ENCODE peak calls at places on chromosomes 7 and 10, in five cellular contexts. G is brain microvascular endothelial cell, Q is Panc1, A is spleen, U is stomach. H is an unnamed sample.

GRCh38 chr10:95655571-95656290 is 780 bp downstream of the ALDH18A1 start:
- DNase-seq in G (peak; percentile 22), A (no peak), Q (no peak), U (no peak), H (peak; percentile 19)

GRCh38 chr7:140027866-140028265 is 34.9 kb downstream of the PARP12 start:
- DNase-seq in A (no peak), Q (no peak), U (no peak), G (no peak), H (no peak)

GRCh38 chr7:131011437-131011752 is 277.4 kb upstream of the KLF14 start:
- DNase-seq in U (no peak), Q (no peak), G (no peak), A (peak; percentile 84), H (no peak)

GRCh38 chr7:24829787-24830186 is 72.5 kb upstream of the GSDME start:
- DNase-seq in A (no peak), U (no peak), Q (no peak), G (peak; percentile 60), H (no peak)

GRCh38 chr7:1412322-1413261 is 46.7 kb downstream of the MICALL2 start:
- DNase-seq in U (peak; percentile 93), Q (peak; percentile 33), A (peak; percentile 94), G (peak; percentile 71), H (peak; percentile 88)

GRCh38 chr10:58892039-58892665 is 284.3 kb upstream of the PHYHIPL start:
- DNase-seq in Q (no peak), A (no peak), G (no peak), U (no peak), H (no peak)

GRCh38 chr10:29621161-29621560 is 13.6 kb downstream of the SVIL start:
- DNase-seq in G (peak; percentile 77), Q (no peak), A (no peak), U (no peak), H (no peak)

GRCh38 chr7:47496666-47497065 is 85.2 kb downstream of the TNS3 start:
- DNase-seq in Q (no peak), U (no peak), G (no peak), A (no peak), H (no peak)

GRCh38 chr10:77872947-77873557 is 53.5 kb downstream of the DLG5 start:
- DNase-seq in G (no peak), Q (no peak), U (no peak), A (peak; percentile 75), H (no peak)
- H3K27ac ChIP-seq in G (no peak overlapping the region), Q (no peak overlapping the region), U (peak overlapping the region; percentile 85), A (no peak overlapping the region), H (no peak overlapping the region)

GRCh38 chr10:100347568-100348195 is 649 bp downstream of the SCD start:
- DNase-seq in A (peak; percentile 74), G (no peak), Q (no peak), U (no peak), H (no peak)

GRCh38 chr10:100346351-100346764 is 675 bp upstream of the SCD start:
- DNase-seq in G (peak; percentile 57), Q (no peak), A (peak; percentile 90), U (peak; percentile 37), H (peak; percentile 15)

GRCh38 chr10:100344386-100344785 is 2.6 kb upstream of the SCD start:
- DNase-seq in G (no peak), A (no peak), Q (no peak), U (no peak), H (no peak)

GRCh38 chr10:100346765-100347567 is at the start of gene SCD:
- DNase-seq in G (peak; percentile 92), Q (peak; percentile 81), U (peak; percentile 70), A (peak; percentile 94), H (peak; percentile 85)

DNA sequence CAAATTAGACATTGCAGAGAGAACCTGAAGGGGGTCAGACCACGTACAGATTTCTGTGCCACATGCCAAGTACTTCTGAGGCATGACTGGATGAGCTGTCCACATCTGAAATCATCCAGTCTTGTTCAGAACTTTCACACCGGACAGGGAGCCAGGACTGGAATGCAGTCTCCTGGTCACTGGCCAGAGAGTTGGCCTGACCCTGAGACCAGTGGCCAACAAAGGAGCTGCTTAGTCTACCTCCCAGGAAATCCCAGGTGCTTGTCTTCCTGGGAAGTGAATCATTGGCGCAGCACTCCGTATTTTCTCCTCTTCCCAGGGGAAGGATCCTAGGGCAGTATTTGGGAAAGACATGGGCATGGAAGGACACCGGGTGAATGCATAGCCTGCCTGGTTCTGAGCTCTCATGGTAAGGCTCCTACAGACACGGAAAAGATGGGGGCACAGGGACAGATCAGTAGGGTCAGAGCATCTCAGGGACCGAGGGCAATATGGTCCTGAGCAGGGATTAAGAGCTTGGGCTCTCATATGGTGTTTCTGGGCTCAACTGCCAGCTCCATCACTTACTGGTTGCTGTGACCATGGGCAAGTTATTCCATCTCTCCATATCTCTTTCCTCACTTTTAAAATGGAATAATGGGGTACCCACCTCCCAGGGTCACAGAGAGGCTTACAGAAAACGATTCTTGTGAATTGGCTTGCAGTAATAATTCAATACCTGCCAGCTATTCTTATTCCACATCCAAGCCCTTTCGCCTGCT is 1.3 kb upstream of the SCD start:
- DNase-seq in A (no peak), G (peak; percentile 58), Q (no peak), U (no peak), H (no peak)
- H3K4me3 ChIP-seq in A (peak overlapping the region; percentile 78), G (peak overlapping the region; percentile 95), Q (peak overlapping the region; percentile 94), U (peak overlapping the region; percentile 64), H (no peak overlapping the region)

GRCh38 chr7:4763794-4764185 is 11.6 kb upstream of the AP5Z1 start:
- DNase-seq in G (no peak), Q (no peak), A (no peak), U (no peak), H (no peak)
- H3K36me3 ChIP-seq in G (peaks cover 62% of the 10 kb centered on the region), Q (peaks cover 15% of the 10 kb centered on the region), A (peaks cover 10% of the 10 kb centered on the region), U (peaks cover 87% of the 10 kb centered on the region), H (peaks cover 29% of the 10 kb centered on the region)

DNA sequence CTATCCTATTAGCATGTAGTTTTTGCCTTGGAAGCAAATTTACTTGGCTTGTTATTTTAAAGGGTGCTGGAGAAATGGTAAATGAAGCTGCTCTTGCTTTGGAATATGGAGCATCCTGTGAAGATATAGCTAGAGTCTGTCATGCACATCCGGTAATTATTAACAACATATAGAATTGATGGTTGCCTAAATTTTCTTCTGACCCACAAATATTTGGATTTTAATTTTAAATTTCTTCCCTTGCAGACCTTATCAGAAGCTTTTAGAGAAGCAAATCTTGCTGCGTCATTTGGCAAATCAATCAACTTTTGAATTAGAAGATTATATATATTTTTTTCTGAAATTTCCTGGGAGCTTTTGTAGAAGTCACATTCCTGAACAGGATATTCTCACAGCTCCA is 28.0 kb downstream of the DLD start:
- DNase-seq in U (no peak), A (no peak), Q (no peak), G (no peak), H (no peak)
- H3K27ac ChIP-seq in U (no peak overlapping the region), A (no peak overlapping the region), Q (peak overlapping the region; percentile 62), G (no peak overlapping the region), H (no peak overlapping the region)

GRCh38 chr10:70191906-70192305 is 21.6 kb upstream of the SAR1A start:
- DNase-seq in U (no peak), A (no peak), Q (no peak), G (peak; percentile 68), H (no peak)
- H3K4me3 ChIP-seq in U (no peak overlapping the region), A (no peak overlapping the region), Q (no peak overlapping the region), G (no peak overlapping the region), H (no peak overlapping the region)

DNA sequence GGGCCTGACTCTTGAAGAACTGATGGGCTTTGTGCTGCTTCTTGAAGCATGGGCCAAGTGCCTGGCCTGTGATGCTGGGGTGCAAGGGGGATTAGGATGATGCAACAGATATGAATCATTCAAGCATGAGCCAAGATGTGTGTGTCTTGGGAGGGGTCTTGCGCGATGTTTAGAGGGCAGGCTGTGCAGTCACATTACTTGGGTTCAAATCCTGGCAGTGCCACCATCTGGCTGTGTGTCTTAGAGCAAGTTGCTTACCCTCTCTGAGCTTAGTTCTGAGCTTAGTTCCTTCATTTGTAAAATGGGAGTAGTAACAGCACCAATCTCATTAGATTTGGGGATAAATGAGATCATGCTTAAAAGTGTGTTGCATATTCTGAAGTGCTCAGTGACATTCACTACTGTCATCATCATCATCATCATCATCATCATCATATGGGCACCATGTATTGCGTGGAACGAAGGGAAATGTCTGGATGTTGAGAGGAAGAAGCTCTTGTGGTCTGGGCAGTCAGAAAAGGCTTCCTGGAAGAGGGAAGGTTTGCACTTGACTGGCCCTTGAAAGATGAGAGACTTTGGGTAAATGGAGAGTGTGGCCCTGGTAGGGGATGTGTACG is 9.3 kb downstream of the UNC5B start:
- DNase-seq in Q (no peak), U (no peak), G (no peak), A (no peak), H (no peak)
- H3K36me3 ChIP-seq in Q (no peaks in the 10 kb centered on the region), U (no peaks in the 10 kb centered on the region), G (no peaks in the 10 kb centered on the region), A (no peaks in the 10 kb centered on the region), H (no peaks in the 10 kb centered on the region)

GRCh38 chr7:106868364-106868763 is 3.3 kb downstream of the PIK3CG start:
- DNase-seq in Q (no peak), U (no peak), A (no peak), G (no peak), H (no peak)

GRCh38 chr7:106870983-106871410 is 5.9 kb downstream of the PIK3CG start:
- DNase-seq in A (no peak), Q (no peak), U (no peak), G (no peak), H (no peak)

GRCh38 chr7:106871793-106872571 is 6.9 kb downstream of the PIK3CG start:
- DNase-seq in G (no peak), A (no peak), Q (no peak), U (no peak), H (no peak)

GRCh38 chr7:106869954-106870353 is 4.9 kb downstream of the PIK3CG start:
- DNase-seq in G (no peak), U (no peak), A (no peak), Q (no peak), H (no peak)

GRCh38 chr7:106870528-106870927 is 5.4 kb downstream of the PIK3CG start:
- DNase-seq in A (no peak), Q (no peak), G (no peak), U (no peak), H (no peak)
- H3K27ac ChIP-seq in A (no peak overlapping the region), Q (no peak overlapping the region), G (no peak overlapping the region), U (no peak overlapping the region), H (no peak overlapping the region)

H was measured in CD4-positive, alpha-beta memory T cell.